ENCODE peak calls at places on chromosomes 6 and 20, in five cellular contexts. W, F, X, Y and M are unnamed samples.

GRCh38 chr6:142834853-142835252 is 110.1 kb downstream of the HIVEP2 start:
- DNase-seq in W (no peak), F (no peak), X (no peak), Y (no peak), M (no peak)

GRCh38 chr6:127118505-127119360 is at the start of gene RSPO3:
- DNase-seq in W (no peak), F (no peak), X (no peak), Y (peak; percentile 36), M (peak; percentile 47)

GRCh38 chr6:152394303-152394702 is 242.9 kb downstream of the SYNE1 start:
- DNase-seq in W (no peak), F (no peak), X (no peak), Y (no peak), M (no peak)

GRCh38 chr6:105667061-105667460 is 264.2 kb upstream of the PREP start:
- DNase-seq in W (no peak), F (no peak), X (no peak), Y (no peak), M (no peak)

GRCh38 chr6:130215526-130215925 is 7.2 kb downstream of the SAMD3 start:
- DNase-seq in W (no peak), F (no peak), X (peak; percentile 18), Y (no peak), M (no peak)

GRCh38 chr6:15420959-15421438 is 175.1 kb downstream of the JARID2 start:
- DNase-seq in W (no peak), F (no peak), X (no peak), Y (no peak), M (no peak)

GRCh38 chr6:96816182-96816888 is 20.9 kb downstream of the GPR63 start:
- DNase-seq in W (no peak), F (no peak), X (no peak), Y (no peak), M (no peak)

GRCh38 chr20:34776177-34776576 is 49.3 kb downstream of the NCOA6 start:
- DNase-seq in W (no peak), F (no peak), X (no peak), Y (no peak), M (no peak)

GRCh38 chr6:33343953-33344611 is 26.5 kb upstream of the ZBTB22 start:
- DNase-seq in W (no peak), F (no peak), X (peak; percentile 44), Y (no peak), M (no peak)

GRCh38 chr6:26311385-26312095 is 53.5 kb upstream of the BTN3A2 start:
- DNase-seq in W (peak; percentile 71), F (no peak), X (peak; percentile 23), Y (no peak), M (no peak)

GRCh38 chr20:47677314-47678129 is 107.8 kb downstream of the SULF2 start:
- DNase-seq in W (peak; percentile 51), F (peak; percentile 68), X (peak; percentile 32), Y (no peak), M (no peak)

GRCh38 chr6:161232001-161232400 is 41.9 kb downstream of the AGPAT4 start:
- DNase-seq in W (no peak), F (no peak), X (no peak), Y (no peak), M (no peak)

GRCh38 chr6:162179196-162179951 is 548.2 kb downstream of the PRKN start:
- DNase-seq in W (no peak), F (no peak), X (no peak), Y (no peak), M (no peak)

GRCh38 chr6:160248538-160248937 is 10.1 kb downstream of the SLC22A2 start:
- DNase-seq in W (no peak), F (peak; percentile 55), X (no peak), Y (no peak), M (no peak)

GRCh38 chr20:61185181-61185580 is 66.9 kb upstream of the CDH4 start:
- DNase-seq in W (no peak), F (no peak), X (no peak), Y (no peak), M (no peak)

GRCh38 chr6:16494781-16495180 is 256.4 kb downstream of the GMPR start:
- DNase-seq in W (no peak), F (no peak), X (no peak), Y (no peak), M (no peak)

GRCh38 chr6:111972714-111973678 is 80.9 kb upstream of the CCN6 start:
- DNase-seq in W (no peak), F (peak; percentile 58), X (peak; percentile 47), Y (no peak), M (no peak)

GRCh38 chr6:16205377-16206144 is 32.8 kb upstream of the GMPR start:
- DNase-seq in W (no peak), F (no peak), X (no peak), Y (no peak), M (no peak)

GRCh38 chr6:113464536-113464935 is 392.6 kb upstream of the MARCKS start:
- DNase-seq in W (no peak), F (no peak), X (no peak), Y (no peak), M (no peak)

GRCh38 chr20:19849341-19850189 is 91.5 kb downstream of the RIN2 start:
- DNase-seq in W (no peak), F (no peak), X (no peak), Y (no peak), M (no peak)

GRCh38 chr6:106370639-106371038 is 10.1 kb downstream of the CRYBG1 start:
- DNase-seq in W (peak; percentile 44), F (no peak), X (no peak), Y (no peak), M (no peak)

GRCh38 chr6:112203577-112204349 is 50.6 kb downstream of the LAMA4 start:
- DNase-seq in W (peak; percentile 72), F (no peak), X (no peak), Y (no peak), M (no peak)

GRCh38 chr6:99349620-99350141 is at the start of gene FAXC:
- DNase-seq in W (peak; percentile 16), F (peak; percentile 60), X (no peak), Y (peak; percentile 81), M (peak; percentile 73)

GRCh38 chr6:53979468-53980067 is 131.7 kb upstream of the MLIP start:
- DNase-seq in W (peak; percentile 46), F (no peak), X (no peak), Y (no peak), M (no peak)

GRCh38 chr6:22147983-22148797 is 148.6 kb downstream of the PRL start:
- DNase-seq in W (no peak), F (no peak), X (no peak), Y (peak; percentile 14), M (peak; percentile 44)

GRCh38 chr6:108027594-108027993 is 46.9 kb downstream of the OSTM1 start:
- DNase-seq in W (peak; percentile 13), F (no peak), X (no peak), Y (no peak), M (no peak)

GRCh38 chr20:6708010-6708409 is 59.5 kb upstream of the BMP2 start:
- DNase-seq in W (no peak), F (peak; percentile 57), X (no peak), Y (peak; percentile 77), M (peak; percentile 82)

GRCh38 chr20:62518911-62519310 is 43.1 kb upstream of the GATA5 start:
- DNase-seq in W (no peak), F (no peak), X (no peak), Y (no peak), M (no peak)

GRCh38 chr6:85354761-85355618 is 94.9 kb upstream of the NT5E start:
- DNase-seq in W (peak; percentile 57), F (peak; percentile 88), X (peak; percentile 58), Y (peak; percentile 86), M (peak; percentile 64)

GRCh38 chr6:126180585-126180984 is 159.3 kb upstream of the CENPW start:
- DNase-seq in W (peak; percentile 89), F (no peak), X (no peak), Y (no peak), M (no peak)

GRCh38 chr6:31272431-31272830 is 539 bp upstream of the HLA-C start:
- DNase-seq in W (no peak), F (no peak), X (no peak), Y (no peak), M (no peak)

GRCh38 chr6:110066091-110066490 is 88.0 kb downstream of the GPR6 start:
- DNase-seq in W (no peak), F (no peak), X (no peak), Y (no peak), M (no peak)

GRCh38 chr20:38212806-38213606 is 47.5 kb downstream of the KIAA1755 start:
- DNase-seq in W (no peak), F (no peak), X (no peak), Y (no peak), M (no peak)

GRCh38 chr6:81938991-81939773 is 186.7 kb upstream of the TENT5A start:
- DNase-seq in W (peak; percentile 29), F (no peak), X (no peak), Y (no peak), M (no peak)

GRCh38 chr6:162999575-163000285 is 272.0 kb downstream of the PACRG start:
- DNase-seq in W (no peak), F (no peak), X (no peak), Y (no peak), M (no peak)

GRCh38 chr20:44809380-44810060 is 826 bp downstream of the RIMS4 start:
- DNase-seq in W (no peak), F (peak; percentile 45), X (no peak), Y (no peak), M (no peak)
- H3K4me3 ChIP-seq in W (no peak overlapping the region), F (no peak overlapping the region), X (no peak overlapping the region), Y (no peak overlapping the region), M (peak overlapping the region; percentile 23)

GRCh38 chr6:139378226-139378625 is 3.8 kb upstream of the CITED2 start:
- DNase-seq in W (no peak), F (no peak), X (no peak), Y (no peak), M (no peak)

GRCh38 chr6:139380611-139381010 is 6.2 kb upstream of the CITED2 start:
- DNase-seq in W (no peak), F (no peak), X (no peak), Y (no peak), M (no peak)

GRCh38 chr6:139378882-139379341 is 4.5 kb upstream of the CITED2 start:
- DNase-seq in W (no peak), F (no peak), X (no peak), Y (no peak), M (no peak)

GRCh38 chr6:139380168-139380567 is 5.7 kb upstream of the CITED2 start:
- DNase-seq in W (no peak), F (no peak), X (no peak), Y (no peak), M (no peak)

GRCh38 chr6:139381216-139381615 is 6.8 kb upstream of the CITED2 start:
- DNase-seq in W (no peak), F (no peak), X (no peak), Y (no peak), M (no peak)
- TF ChIP-seq CTCF in W (no peak), F (no peak), X (no peak), Y (no peak), M (no peak)

GRCh38 chr6:167549187-167549586 is 224.3 kb downstream of the TTLL2 start:
- DNase-seq in W (no peak), F (peak; percentile 31), X (no peak), Y (no peak), M (no peak)
- H3K9me3 ChIP-seq in W (no peaks in the 10 kb centered on the region), F (no peaks in the 10 kb centered on the region), X (no peaks in the 10 kb centered on the region), Y (no peaks in the 10 kb centered on the region), M (no peaks in the 10 kb centered on the region)

GRCh38 chr6:167877994-167878779 is 51.5 kb downstream of the AFDN start:
- DNase-seq in W (no peak), F (no peak), X (no peak), Y (no peak), M (no peak)

GRCh38 chr6:167881327-167881726 is 54.6 kb downstream of the AFDN start:
- DNase-seq in W (no peak), F (no peak), X (no peak), Y (no peak), M (no peak)

GRCh38 chr6:167882244-167882643 is 55.5 kb downstream of the AFDN start:
- DNase-seq in W (no peak), F (no peak), X (no peak), Y (no peak), M (no peak)

GRCh38 chr6:167879612-167880011 is 52.9 kb downstream of the AFDN start:
- DNase-seq in W (no peak), F (no peak), X (no peak), Y (no peak), M (no peak)
- H3K4me3 ChIP-seq in W (no peak overlapping the region), F (no peak overlapping the region), X (no peak overlapping the region), Y (no peak overlapping the region), M (no peak overlapping the region)